ENCODE peak calls at places on chromosomes 3 and 15, in eight cellular contexts. K is stimulated activated CD8-positive, alpha-beta memory T cell treated with anti-CD3 and anti-CD28 coated beads, Interleukin-15, amount 100 ng/mL, for 4 hours; O is NCI-H748 treated with DMSO at 0.1 percent for 48 hours; B is stimulated activated effector memory CD8-positive, alpha-beta T cell treated with anti-CD3 and anti-CD28 coated beads, Interleukin-12 subunit alpha, Interleukin-12 subunit beta, amount 100 ng/mL, for 72 hours; F is iPS-NIHi11; Y is NAMALWA; X is T-cell; V is H7. Q is an unnamed sample.

GRCh38 chr3:190825389-190826016 is 37.0 kb downstream of the GMNC start:
- DNase-seq in O (no peak), K (no peak), Y (no peak), F (no peak), B (no peak), V (no peak), X (no peak), Q (no peak)

GRCh38 chr15:82045179-82045891 is 483 bp downstream of the MEX3B start:
- DNase-seq in B (peak; percentile 52), K (no peak), V (peak; percentile 79), F (peak; percentile 38), O (no peak), Y (peak; percentile 36), X (no peak), Q (peak; percentile 61)

GRCh38 chr15:77180757-77181156 is 109.8 kb upstream of the TSPAN3 start:
- DNase-seq in X (no peak), K (no peak), O (no peak), V (no peak), Y (no peak), F (no peak), B (no peak), Q (peak; percentile 87)

GRCh38 chr3:135869439-135870105 is 96.0 kb upstream of the PPP2R3A start:
- DNase-seq in F (no peak), O (no peak), K (no peak), Y (no peak), B (no peak), X (no peak), V (no peak), Q (no peak)

GRCh38 chr3:105691053-105691452 is 177.8 kb downstream of the CBLB start:
- DNase-seq in X (no peak), B (no peak), O (no peak), K (no peak), V (no peak), Y (no peak), F (no peak), Q (no peak)

GRCh38 chr3:48478631-48479555 is 25.1 kb downstream of the SHISA5 start:
- DNase-seq in Y (peak; percentile 37), K (peak; percentile 14), B (peak; percentile 81), F (peak; percentile 4), V (no peak), O (no peak), X (peak; percentile 51), Q (no peak)

GRCh38 chr3:19947549-19948071 is 713 bp downstream of the RAB5A start:
- DNase-seq in O (peak; percentile 5), K (peak; percentile 21), V (peak; percentile 63), Y (no peak), B (peak; percentile 85), F (peak; percentile 41), X (peak; percentile 36), Q (peak; percentile 27)

GRCh38 chr3:43423142-43423541 is 136.8 kb downstream of the SNRK start:
- DNase-seq in Y (no peak), V (no peak), K (no peak), B (no peak), O (no peak), F (no peak), X (no peak), Q (peak; percentile 13)

GRCh38 chr3:11375333-11376076 is 103.3 kb downstream of the ATG7 start:
- DNase-seq in O (no peak), F (no peak), B (no peak), X (no peak), Y (no peak), K (no peak), V (no peak), Q (no peak)

GRCh38 chr15:65115086-65115485 is at the start of gene UBAP1L:
- DNase-seq in X (no peak), F (no peak), Y (no peak), K (no peak), O (no peak), V (no peak), B (no peak), Q (no peak)

GRCh38 chr3:8416965-8417364 is 84.7 kb upstream of the LMCD1 start:
- DNase-seq in K (no peak), X (no peak), F (peak; percentile 37), O (no peak), B (no peak), Y (peak; percentile 47), V (no peak), Q (peak; percentile 19)

GRCh38 chr15:74889882-74890768 is at the start of gene MPI:
- DNase-seq in V (peak; percentile 99), O (peak; percentile 47), K (peak; percentile 71), B (peak; percentile 93), X (peak; percentile 79), Y (peak; percentile 92), F (peak; percentile 99), Q (peak; percentile 92)

GRCh38 chr15:80382285-80382684 is 21.9 kb upstream of the ARNT2 start:
- DNase-seq in Y (no peak), O (no peak), K (no peak), B (no peak), X (no peak), V (no peak), F (no peak), Q (no peak)